ENCODE peak calls at places on chromosome 10, in seven cellular contexts. J is frontal cortex, M is substantia nigra, C is NCI-H1048, P is WERI-Rb-1, D is iris pigment epithelial cell, U is GM10248. B is an unnamed sample.

GRCh38 chr10:122850705-122851640 is 5.3 kb upstream of the CUZD1 start:
- DNase-seq in J (no peak), M (no peak), C (no peak), P (no peak), D (peak), U (no peak), B (no peak)

GRCh38 chr10:114310346-114310745 is 71.3 kb downstream of the VWA2 start:
- DNase-seq in J (no peak), M (no peak), C (no peak), P (no peak), D (no peak), U (no peak), B (no peak)

GRCh38 chr10:99528256-99528866 is 4.4 kb upstream of the NKX2-3 start:
- DNase-seq in J (no peak), M (no peak), C (no peak), P (no peak), D (no peak), U (no peak), B (no peak)

GRCh38 chr10:88065384-88066049 is 202.1 kb downstream of the PTEN start:
- DNase-seq in J (no peak), M (no peak), C (no peak), P (no peak), D (no peak), U (no peak), B (no peak)

GRCh38 chr10:1178506-1178905 is 122.3 kb downstream of the WDR37 start:
- DNase-seq in J (no peak), M (no peak), C (no peak), P (no peak), D (no peak), U (no peak), B (no peak)

GRCh38 chr10:119705434-119705831 is 20.4 kb upstream of the INPP5F start:
- DNase-seq in J (no peak), M (no peak), C (no peak), P (no peak), D (no peak), U (peak), B (no peak)

GRCh38 chr10:22437620-22438588 is 92.6 kb downstream of the SPAG6 start:
- DNase-seq in J (peak), M (peak), C (no peak), P (no peak), D (peak), U (peak), B (peak)

GRCh38 chr10:100101526-100102076 is 19.9 kb upstream of the CPN1 start:
- DNase-seq in J (no peak), M (no peak), C (no peak), P (peak), D (peak), U (no peak), B (no peak)

GRCh38 chr10:104435822-104436221 is 82.2 kb downstream of the CFAP58 start:
- DNase-seq in J (no peak), M (no peak), C (no peak), P (peak), D (no peak), U (no peak), B (no peak)

GRCh38 chr10:19702215-19702614 is 114.0 kb upstream of the PLXDC2 start:
- DNase-seq in J (no peak), M (no peak), C (no peak), P (no peak), D (peak), U (no peak), B (no peak)

GRCh38 chr10:11761431-11761830 is 19.2 kb downstream of the ECHDC3 start:
- DNase-seq in J (no peak), M (no peak), C (no peak), P (no peak), D (no peak), U (no peak), B (no peak)

GRCh38 chr10:24834869-24835268 is 111.2 kb upstream of the ARHGAP21 start:
- DNase-seq in J (no peak), M (no peak), C (no peak), P (no peak), D (no peak), U (no peak), B (no peak)

GRCh38 chr10:52652431-52653220 is 120.0 kb downstream of the MBL2 start:
- DNase-seq in J (peak), M (peak), C (no peak), P (no peak), D (no peak), U (no peak), B (no peak)

GRCh38 chr10:11472158-11472753 is 139.2 kb downstream of the USP6NL start:
- DNase-seq in J (no peak), M (no peak), C (peak), P (peak), D (peak), U (peak), B (peak)

GRCh38 chr10:117663750-117664149 is 121.2 kb downstream of the EMX2 start:
- DNase-seq in J (no peak), M (no peak), C (no peak), P (no peak), D (peak), U (peak), B (peak)

GRCh38 chr10:129846991-129847391 is 117.1 kb downstream of the EBF3 start:
- DNase-seq in J (no peak), M (no peak), C (no peak), P (no peak), D (no peak), U (no peak), B (no peak)

GRCh38 chr10:115649217-115649616 is 556.1 kb downstream of the ATRNL1 start:
- DNase-seq in J (no peak), M (no peak), C (no peak), P (no peak), D (no peak), U (no peak), B (no peak)

GRCh38 chr10:12703813-12704212 is 297.7 kb downstream of the CCDC3 start:
- DNase-seq in J (no peak), M (no peak), C (no peak), P (no peak), D (peak), U (no peak), B (no peak)

GRCh38 chr10:102186128-102186527 is 33.9 kb downstream of the NOLC1 start:
- DNase-seq in J (no peak), M (no peak), C (no peak), P (peak), D (no peak), U (no peak), B (no peak)

GRCh38 chr10:76311752-76312699 is 880.6 kb downstream of the LRMDA start:
- DNase-seq in J (no peak), M (no peak), C (no peak), P (peak), D (no peak), U (peak), B (peak)

GRCh38 chr10:89032141-89032814 is 41.7 kb downstream of the FAS start:
- DNase-seq in J (no peak), M (no peak), C (peak), P (no peak), D (peak), U (peak), B (peak)

GRCh38 chr10:118962159-118962863 is 67.2 kb upstream of the NANOS1 start:
- DNase-seq in J (no peak), M (no peak), C (no peak), P (no peak), D (no peak), U (no peak), B (no peak)

GRCh38 chr10:79185067-79185774 is 116.5 kb downstream of the ZMIZ1 start:
- DNase-seq in J (no peak), M (no peak), C (no peak), P (no peak), D (no peak), U (no peak), B (no peak)

GRCh38 chr10:121527690-121528089 is 70.6 kb downstream of the FGFR2 start:
- DNase-seq in J (no peak), M (peak), C (no peak), P (no peak), D (peak), U (no peak), B (no peak)

GRCh38 chr10:66180651-66181318 is 745.1 kb upstream of the LRRTM3 start:
- DNase-seq in J (peak), M (no peak), C (no peak), P (peak), D (peak), U (peak), B (peak)

GRCh38 chr10:96418582-96418981 is 59.8 kb upstream of the OPALIN start:
- DNase-seq in J (no peak), M (no peak), C (no peak), P (no peak), D (no peak), U (no peak), B (no peak)

GRCh38 chr10:126092806-126093205 is 196.4 kb downstream of the FANK1 start:
- DNase-seq in J (no peak), M (no peak), C (no peak), P (no peak), D (peak), U (no peak), B (no peak)

GRCh38 chr10:118729641-118730258 is 25.0 kb downstream of the CACUL1 start:
- DNase-seq in J (no peak), M (no peak), C (no peak), P (no peak), D (peak), U (peak), B (no peak)

B was measured in GM13977.